ENCODE peak calls at places on chromosome 4, in five cellular contexts. K, O, H, W and J are unnamed samples.
A peak's percentile ranks its signal among the peaks of the same experiment; 100 is the strongest.

GRCh38 chr4:84451546-84451945 is 47.5 kb downstream of the NKX6-1 start:
- DNase-seq in K (peak; percentile 6), O (no peak), H (no peak), W (peak; percentile 48), J (no peak)

GRCh38 chr4:165827018-165827417 is 46.0 kb upstream of the TLL1 start:
- DNase-seq in K (no peak), O (no peak), H (no peak), W (no peak), J (no peak)

GRCh38 chr4:47654972-47655693 is 170.1 kb downstream of the ATP10D start:
- DNase-seq in K (no peak), O (no peak), H (no peak), W (no peak), J (no peak)

GRCh38 chr4:135418353-135418752 is 1216.8 kb upstream of the PABPC4L start:
- DNase-seq in K (peak; percentile 20), O (no peak), H (no peak), W (peak; percentile 70), J (no peak)

GRCh38 chr4:12957108-12957507 is 527.0 kb downstream of the RAB28 start:
- DNase-seq in K (no peak), O (no peak), H (no peak), W (no peak), J (no peak)

GRCh38 chr4:149914521-149915115 is 99.0 kb upstream of the IQCM start:
- DNase-seq in K (peak; percentile 68), O (no peak), H (no peak), W (peak; percentile 83), J (no peak)

GRCh38 chr4:182754895-182755294 is 162.3 kb downstream of the DCTD start:
- DNase-seq in K (no peak), O (no peak), H (no peak), W (no peak), J (no peak)

GRCh38 chr4:95985791-95986190 is 145.9 kb downstream of the PDHA2 start:
- DNase-seq in K (no peak), O (no peak), H (no peak), W (no peak), J (no peak)

GRCh38 chr4:40486534-40486933 is 143.1 kb downstream of the RBM47 start:
- DNase-seq in K (peak; percentile 71), O (no peak), H (no peak), W (no peak), J (no peak)

GRCh38 chr4:39732728-39733127 is 34.8 kb downstream of the UBE2K start:
- DNase-seq in K (peak; percentile 78), O (no peak), H (no peak), W (no peak), J (no peak)

GRCh38 chr4:105765690-105766407 is 57.3 kb downstream of the GSTCD start:
- DNase-seq in K (peak; percentile 91), O (no peak), H (no peak), W (peak; percentile 24), J (no peak)

GRCh38 chr4:72564184-72564583 is 4.8 kb downstream of the ADAMTS3 start:
- DNase-seq in K (peak; percentile 60), O (no peak), H (no peak), W (no peak), J (peak; percentile 37)

GRCh38 chr4:128427832-128428366 is 140.3 kb upstream of the PGRMC2 start:
- DNase-seq in K (peak; percentile 85), O (peak; percentile 70), H (no peak), W (peak; percentile 5), J (no peak)

GRCh38 chr4:73021634-73022033 is 47.9 kb downstream of the COX18 start:
- DNase-seq in K (peak; percentile 77), O (no peak), H (no peak), W (peak; percentile 80), J (no peak)

GRCh38 chr4:176150283-176150682 is 45.1 kb downstream of the SPATA4 start:
- DNase-seq in K (peak; percentile 44), O (no peak), H (no peak), W (peak; percentile 13), J (no peak)

GRCh38 chr4:189022441-189023035 is 883.3 kb downstream of the TRIML1 start:
- DNase-seq in K (no peak), O (no peak), H (no peak), W (no peak), J (no peak)

GRCh38 chr4:77045490-77045889 is 30.3 kb downstream of the CCNI start:
- DNase-seq in K (peak; percentile 40), O (no peak), H (no peak), W (peak; percentile 66), J (no peak)

GRCh38 chr4:147760695-147761094 is 28.8 kb downstream of the ARHGAP10 start:
- DNase-seq in K (no peak), O (no peak), H (no peak), W (no peak), J (no peak)

GRCh38 chr4:168830777-168831512 is 179.1 kb downstream of the CBR4 start:
- DNase-seq in K (no peak), O (no peak), H (no peak), W (no peak), J (no peak)

DNA sequence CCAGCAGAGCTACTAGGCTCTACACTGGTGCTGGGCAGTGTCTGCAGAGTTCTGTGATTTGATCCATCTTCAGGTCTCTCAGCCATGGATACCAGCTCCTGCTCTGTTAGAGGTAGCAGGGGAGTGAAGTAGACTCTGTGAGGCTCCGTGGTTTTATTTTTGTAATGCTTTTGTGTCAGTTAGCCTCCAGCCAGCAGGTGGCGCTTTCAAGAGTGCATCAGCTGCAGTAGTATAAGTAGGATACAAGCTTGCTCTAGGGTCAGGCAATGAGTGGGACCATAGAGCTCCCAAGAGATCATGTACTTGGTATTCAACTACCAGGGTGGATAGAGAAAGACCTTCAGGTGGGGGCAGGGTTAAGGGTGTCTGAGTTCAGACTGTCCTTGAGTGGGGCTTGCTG is 362.5 kb upstream of the TRAM1L1 start:
- DNase-seq in K (no peak), O (no peak), H (no peak), W (peak; percentile 69), J (no peak)
- TF ChIP-seq CTCF in K (no peak), O (no peak), H (no peak), W (peak; percentile 80), J (no peak)

GRCh38 chr4:98113005-98113404 is 30.3 kb downstream of the STPG2 start:
- DNase-seq in K (peak; percentile 44), O (no peak), H (no peak), W (peak; percentile 64), J (no peak)
- TF ChIP-seq CTCF in K (peak; percentile 26), O (no peak), H (no peak), W (peak; percentile 59), J (no peak)

DNA sequence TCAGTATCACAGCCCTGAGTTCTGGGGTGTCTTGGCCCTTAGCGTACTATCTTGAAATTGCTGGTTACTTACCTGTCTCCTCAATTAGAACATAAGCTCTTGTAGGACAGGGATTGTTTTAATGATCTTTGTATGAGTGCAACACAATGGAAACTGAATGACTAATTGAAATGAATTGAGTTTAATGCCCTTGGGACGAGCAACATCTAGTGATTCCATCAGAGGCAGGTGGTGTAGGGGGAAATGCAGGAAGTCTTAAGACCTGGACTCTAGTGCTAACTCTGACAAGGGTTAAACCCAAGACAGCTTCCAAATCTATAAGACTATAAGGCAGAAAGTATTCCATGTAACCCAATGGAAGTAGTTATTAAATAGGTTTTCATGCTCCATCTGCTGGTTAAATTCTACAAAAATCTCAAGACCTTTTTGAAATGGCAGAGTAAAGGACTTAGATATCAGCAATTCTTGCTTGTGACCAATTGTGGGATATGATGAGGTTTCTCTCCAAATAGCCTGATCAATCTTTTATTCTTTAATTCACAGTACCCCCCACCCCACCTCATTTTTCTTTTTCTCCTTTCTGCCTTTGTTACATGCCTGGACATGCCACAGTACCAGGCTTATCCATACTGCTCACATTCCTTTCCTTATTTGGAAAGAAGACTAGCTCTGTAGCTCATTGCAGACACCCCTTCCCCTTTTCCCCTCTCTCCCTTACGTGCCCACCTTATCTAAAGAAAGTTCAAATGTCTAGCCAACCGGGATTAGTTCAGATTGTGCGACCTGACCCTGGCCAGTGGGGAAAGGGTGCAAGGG is 340.8 kb downstream of the PAPSS1 start:
- DNase-seq in K (peak; percentile 35), O (no peak), H (no peak), W (peak; percentile 6), J (no peak)
- TF ChIP-seq CTCF in K (no peak), O (no peak), H (no peak), W (no peak), J (no peak)

GRCh38 chr4:74374561-74375327 is 9.8 kb downstream of the EREG start:
- DNase-seq in K (peak; percentile 83), O (peak; percentile 89), H (peak; percentile 59), W (no peak), J (no peak)

GRCh38 chr4:74378573-74378972 is 13.6 kb downstream of the EREG start:
- DNase-seq in K (peak; percentile 59), O (no peak), H (no peak), W (no peak), J (no peak)

GRCh38 chr4:74375824-74376426 is 11.0 kb downstream of the EREG start:
- DNase-seq in K (no peak), O (no peak), H (no peak), W (no peak), J (no peak)

GRCh38 chr4:74377714-74378113 is 12.8 kb downstream of the EREG start:
- DNase-seq in K (peak; percentile 29), O (no peak), H (no peak), W (peak; percentile 10), J (no peak)

DNA sequence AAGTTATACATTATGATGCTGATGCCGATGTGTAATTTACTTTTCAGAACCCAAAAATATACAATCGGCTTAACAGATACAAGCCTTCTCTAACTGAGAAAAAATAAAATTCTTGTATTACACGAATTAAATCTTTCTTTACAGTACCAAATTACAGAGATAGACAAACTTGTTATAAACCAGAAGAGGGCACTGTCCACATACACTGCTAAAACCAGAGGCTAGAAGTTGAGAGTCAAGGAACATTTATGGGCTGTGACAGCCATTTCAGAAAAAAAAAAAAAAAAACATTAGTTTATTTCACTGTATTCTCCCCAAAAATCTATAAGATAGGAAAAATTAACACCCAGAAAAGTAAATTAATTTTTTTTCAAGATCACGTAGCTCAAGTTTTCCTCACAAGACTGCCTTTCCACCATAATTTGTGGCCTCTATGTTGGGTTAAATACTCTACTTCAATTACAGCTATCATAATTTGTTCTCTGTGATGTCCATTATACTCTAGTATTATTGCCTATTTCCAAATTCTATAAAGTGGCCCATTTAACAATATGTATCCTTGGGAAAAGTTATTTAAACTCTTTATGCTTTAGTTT is 12.0 kb downstream of the EREG start:
- DNase-seq in K (peak; percentile 90), O (no peak), H (no peak), W (peak; percentile 63), J (no peak)
- TF ChIP-seq CTCF in K (peak; percentile 57), O (peak; percentile 65), H (no peak), W (peak; percentile 72), J (no peak)

GRCh38 chr4:64617813-64618212 is 208.6 kb upstream of the TECRL start:
- DNase-seq in K (no peak), O (no peak), H (no peak), W (peak; percentile 39), J (no peak)
- TF ChIP-seq CTCF in K (no peak), O (no peak), H (no peak), W (peak; percentile 76), J (no peak)

GRCh38 chr4:155403886-155404285 is 27.1 kb upstream of the MAP9 start:
- DNase-seq in K (peak; percentile 75), O (no peak), H (no peak), W (peak; percentile 56), J (no peak)
- TF ChIP-seq CTCF in K (peak; percentile 36), O (peak; percentile 47), H (no peak), W (peak; percentile 60), J (no peak)